ENCODE peak calls at places on chromosomes 4 and X, in ten cellular contexts. Z is SK-N-SH, U is sigmoid colon, N is H1, Q is HCT116, E is suprapubic skin, K is stomach, R is prostate gland, Y is endothelial cell of umbilical vein, X is breast epithelium. M is an unnamed sample. For H3K9me3, the result is how much of the 10 kb centered on the place peaks cover.

GRCh38 chrX:33336783-33337182 is 125.4 kb upstream of the DMD start:
- DNase-seq in Z (no peak), U (no peak), N (no peak), Q (no peak), E (no peak), K (no peak), R (peak), Y (peak), X (peak), M (no peak)

GRCh38 chr4:23789765-23790164 is 100.1 kb downstream of the PPARGC1A start:
- DNase-seq in Z (no peak), U (peak), N (no peak), Q (no peak), E (peak), K (no peak), R (no peak), Y (no peak), X (peak), M (no peak)

GRCh38 chr4:183200453-183200852 is 101.4 kb downstream of the WWC2 start:
- DNase-seq in Z (no peak), U (no peak), N (no peak), Q (no peak), E (no peak), K (peak), R (no peak), Y (peak), X (peak), M (no peak)

GRCh38 chr4:20195071-20195885 is 56.4 kb upstream of the SLIT2 start:
- DNase-seq in Z (no peak), U (no peak), N (no peak), Q (no peak), E (no peak), K (no peak), R (no peak), Y (peak), X (no peak), M (no peak)

GRCh38 chrX:54415534-54416350 is 24.5 kb upstream of the TSR2 start:
- DNase-seq in Z (no peak), U (no peak), N (peak), Q (no peak), E (no peak), K (no peak), R (no peak), Y (no peak), X (no peak), M (no peak)

GRCh38 chr4:94419956-94420355 is 31.8 kb upstream of the PDLIM5 start:
- DNase-seq in Z (no peak), U (no peak), N (no peak), Q (no peak), E (no peak), K (no peak), R (no peak), Y (no peak), X (no peak), M (no peak)

GRCh38 chr4:47926667-47927258 is 12.4 kb upstream of the NFXL1 start:
- DNase-seq in Z (peak), U (no peak), N (peak), Q (peak), E (no peak), K (peak), R (peak), Y (peak), X (no peak), M (no peak)

GRCh38 chrX:96957718-96958117 is 74.0 kb downstream of the RPA4 start:
- DNase-seq in Z (no peak), U (no peak), N (no peak), Q (no peak), E (no peak), K (no peak), R (no peak), Y (no peak), X (no peak), M (no peak)

GRCh38 chr4:182265881-182266280 is 22.7 kb downstream of the TENM3 start:
- DNase-seq in Z (no peak), U (no peak), N (no peak), Q (peak), E (no peak), K (no peak), R (no peak), Y (no peak), X (no peak), M (no peak)

GRCh38 chrX:94493405-94493804 is 819.4 kb downstream of the FAM133A start:
- DNase-seq in Z (no peak), U (no peak), N (no peak), Q (no peak), E (no peak), K (peak), R (no peak), Y (no peak), X (no peak), M (no peak)

GRCh38 chr4:145234086-145234694 is 53.8 kb upstream of the OTUD4 start:
- DNase-seq in Z (peak), U (no peak), N (peak), Q (peak), E (no peak), K (peak), R (peak), Y (peak), X (no peak), M (no peak)

GRCh38 chr4:8202526-8203375 is 3.7 kb downstream of the SH3TC1 start:
- DNase-seq in Z (no peak), U (no peak), N (no peak), Q (no peak), E (no peak), K (no peak), R (no peak), Y (no peak), X (no peak), M (no peak)

GRCh38 chr4:95294291-95294690 is 254.5 kb downstream of the UNC5C start:
- DNase-seq in Z (no peak), U (no peak), N (no peak), Q (no peak), E (no peak), K (no peak), R (no peak), Y (no peak), X (no peak), M (no peak)

GRCh38 chrX:65587616-65588526 is 53.3 kb upstream of the LAS1L start:
- DNase-seq in Z (no peak), U (peak), N (no peak), Q (no peak), E (peak), K (peak), R (peak), Y (peak), X (peak), M (no peak)

GRCh38 chr4:51942108-51942832 is 77.9 kb downstream of the LRRC66 start:
- DNase-seq in Z (no peak), U (no peak), N (no peak), Q (no peak), E (no peak), K (no peak), R (no peak), Y (no peak), X (no peak), M (no peak)

GRCh38 chr4:4663028-4663427 is 121.2 kb upstream of the STX18 start:
- DNase-seq in Z (no peak), U (no peak), N (no peak), Q (no peak), E (no peak), K (no peak), R (no peak), Y (peak), X (no peak), M (no peak)

GRCh38 chr4:102036619-102037376 is 246.3 kb downstream of the BANK1 start:
- DNase-seq in Z (no peak), U (no peak), N (no peak), Q (no peak), E (no peak), K (no peak), R (peak), Y (no peak), X (no peak), M (no peak)

GRCh38 chrX:129577473-129577872 is 37.4 kb downstream of the OCRL start:
- DNase-seq in Z (peak), U (no peak), N (no peak), Q (no peak), E (no peak), K (no peak), R (no peak), Y (peak), X (no peak), M (no peak)

GRCh38 chr4:114384629-114385028 is 214.0 kb upstream of the UGT8 start:
- DNase-seq in Z (peak), U (no peak), N (no peak), Q (peak), E (no peak), K (no peak), R (no peak), Y (peak), X (no peak), M (peak)

GRCh38 chrX:40755291-40756249 is 20.2 kb upstream of the MED14 start:
- DNase-seq in Z (no peak), U (no peak), N (no peak), Q (no peak), E (no peak), K (no peak), R (peak), Y (peak), X (peak), M (no peak)

GRCh38 chrX:15549189-15550012 is 48.8 kb downstream of the BMX start:
- DNase-seq in Z (no peak), U (no peak), N (no peak), Q (no peak), E (no peak), K (no peak), R (no peak), Y (no peak), X (no peak), M (no peak)

GRCh38 chr4:24510091-24510490 is 74.3 kb downstream of the DHX15 start:
- DNase-seq in Z (no peak), U (no peak), N (no peak), Q (no peak), E (no peak), K (no peak), R (no peak), Y (no peak), X (no peak), M (no peak)

GRCh38 chr4:15410750-15411149 is 17.1 kb upstream of the C1QTNF7 start:
- DNase-seq in Z (peak), U (no peak), N (no peak), Q (no peak), E (no peak), K (no peak), R (no peak), Y (peak), X (no peak), M (peak)

GRCh38 chrX:17738002-17738713 is 865 bp downstream of the SCML1 start:
- DNase-seq in Z (peak), U (peak), N (peak), Q (no peak), E (no peak), K (peak), R (peak), Y (peak), X (peak), M (no peak)

GRCh38 chrX:10117864-10118377 is 38.9 kb upstream of the CLCN4 start:
- DNase-seq in Z (no peak), U (no peak), N (no peak), Q (no peak), E (no peak), K (no peak), R (no peak), Y (no peak), X (no peak), M (no peak)

GRCh38 chrX:10121787-10122186 is 35.0 kb upstream of the CLCN4 start:
- DNase-seq in Z (no peak), U (no peak), N (no peak), Q (no peak), E (no peak), K (no peak), R (no peak), Y (no peak), X (no peak), M (no peak)

GRCh38 chrX:10118530-10118929 is 38.2 kb upstream of the CLCN4 start:
- DNase-seq in Z (no peak), U (no peak), N (no peak), Q (no peak), E (no peak), K (no peak), R (no peak), Y (no peak), X (no peak), M (no peak)

GRCh38 chrX:10119399-10119990 is 37.3 kb upstream of the CLCN4 start:
- DNase-seq in Z (peak), U (peak), N (peak), Q (peak), E (peak), K (peak), R (peak), Y (peak), X (peak), M (peak)

DNA sequence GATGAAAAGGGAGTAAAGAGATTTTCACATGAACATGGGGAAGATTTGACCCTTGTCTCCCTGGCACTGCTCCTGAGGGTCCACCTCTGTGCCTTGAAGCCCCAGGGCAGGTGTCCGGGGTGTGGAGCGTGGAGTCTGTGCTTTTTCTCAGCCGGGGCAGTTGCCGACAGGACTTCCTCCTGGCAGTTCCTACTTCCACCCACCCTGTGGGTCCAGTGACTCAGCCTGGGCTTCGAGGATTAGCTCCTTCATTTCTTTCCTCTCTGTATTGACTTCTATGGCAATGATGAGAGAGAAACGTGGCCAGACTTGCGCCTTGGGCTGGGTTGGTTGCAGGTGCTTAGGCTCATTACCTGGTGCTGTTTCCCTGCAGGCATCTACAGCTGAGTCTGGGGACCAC is 35.9 kb upstream of the CLCN4 start:
- DNase-seq in Z (no peak), U (no peak), N (no peak), Q (no peak), E (no peak), K (no peak), R (no peak), Y (no peak), X (no peak), M (no peak)
- H3K9me3 ChIP-seq in Z (under half), U (under half), N (under half), Q (under half), E (under half), K (under half), R (under half), Y (under half), X (under half), M (under half)

DNA sequence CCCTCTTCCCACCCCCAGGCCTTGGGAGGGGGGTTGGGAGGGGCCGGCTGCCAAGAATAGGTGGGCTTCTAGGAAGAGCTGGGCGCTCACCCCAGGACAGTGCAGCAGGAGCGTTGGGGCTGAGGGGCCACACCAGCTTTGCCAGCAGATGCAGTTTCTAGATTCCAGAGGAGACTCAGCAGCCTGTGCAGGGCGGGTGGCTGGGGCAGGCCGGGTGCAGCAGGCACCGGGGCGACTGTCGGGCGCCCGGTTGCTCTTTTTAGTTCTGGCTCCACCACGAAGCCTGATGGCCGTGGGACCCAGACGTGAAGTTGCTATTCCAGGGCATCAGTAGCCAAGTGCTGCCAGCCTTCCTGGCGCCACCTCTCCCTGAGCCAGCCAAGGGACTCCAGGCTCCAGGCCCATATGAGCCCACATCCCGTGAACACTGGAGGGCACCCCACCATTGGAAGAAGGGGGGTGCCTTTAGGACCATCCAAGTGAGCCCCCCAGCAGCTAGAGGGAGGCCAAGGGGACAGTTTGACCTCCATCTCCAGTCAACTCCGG is 5.8 kb downstream of the SSR4 start:
- DNase-seq in Z (no peak), U (no peak), N (no peak), Q (no peak), E (no peak), K (no peak), R (no peak), Y (no peak), X (no peak), M (no peak)
- TF ChIP-seq POLR2AphosphoS5 in Z (no peak), U (no peak), N (no peak), Q (no peak), E (no peak), K (no peak), R (no peak), Y (peak), X (no peak), M (no peak)

GRCh38 chrX:71131510-71131909 is 13.1 kb downstream of the MED12 start:
- DNase-seq in Z (no peak), U (no peak), N (no peak), Q (no peak), E (no peak), K (no peak), R (no peak), Y (no peak), X (no peak), M (no peak)
- H3K9me3 ChIP-seq in Z (under half), U (under half), N (under half), Q (under half), E (under half), K (under half), R (under half), Y (under half), X (under half), M (under half)

GRCh38 chr4:185774815-185775684 is 36.9 kb downstream of the SORBS2 start:
- DNase-seq in Z (no peak), U (no peak), N (no peak), Q (no peak), E (no peak), K (peak), R (no peak), Y (peak), X (no peak), M (no peak)
- TF ChIP-seq POLR2AphosphoS5 in Z (no peak), U (no peak), N (no peak), Q (no peak), E (no peak), K (no peak), R (no peak), Y (peak), X (no peak), M (no peak)